ENCODE peak calls at places on chromosome 9, in nine cellular contexts. T is AG09319; D is suprapubic skin; X is activated CD8-positive, alpha-beta T cell treated with anti-CD3 and anti-CD28 coated beads for 36 hours; L is left ventricle myocardium inferior; A is OCI-LY7; F is dorsolateral prefrontal cortex; Y is lower leg skin; I is ovary. U is an unnamed sample.

GRCh38 chr9:84438391-84438790 is 97.8 kb upstream of the SLC28A3 start:
- DNase-seq in I (no peak), F (no peak), X (no peak), D (no peak), L (no peak), Y (no peak), A (no peak), T (no peak), U (no peak)

GRCh38 chr9:98333703-98334582 is 78.5 kb upstream of the TBC1D2 start:
- DNase-seq in F (no peak), X (no peak), L (no peak), Y (peak), A (no peak), I (no peak), D (no peak), T (peak), U (no peak)

GRCh38 chr9:114549677-114550330 is 37.8 kb upstream of the ATP6V1G1 start:
- DNase-seq in A (no peak), T (no peak), Y (no peak), X (no peak), L (no peak), D (no peak), I (no peak), F (no peak), U (no peak)

GRCh38 chr9:130471411-130472183 is 26.8 kb downstream of the ASS1 start:
- DNase-seq in D (no peak), F (no peak), A (no peak), Y (no peak), I (no peak), X (no peak), L (no peak), T (no peak), U (no peak)

GRCh38 chr9:96618209-96619108 is 1.2 kb downstream of the CDC14B start:
- DNase-seq in T (no peak), X (peak), F (peak), A (no peak), D (peak), I (peak), Y (peak), L (peak), U (peak)

GRCh38 chr9:23123048-23123632 is 676.5 kb downstream of the DMRTA1 start:
- DNase-seq in X (peak), T (no peak), Y (no peak), A (peak), D (no peak), F (peak), I (no peak), L (no peak), U (no peak)

GRCh38 chr9:126479515-126479914 is 134.2 kb upstream of the LMX1B start:
- DNase-seq in A (no peak), T (no peak), X (no peak), Y (no peak), F (no peak), I (no peak), L (no peak), D (no peak), U (no peak)

GRCh38 chr9:84838879-84839278 is 169.3 kb downstream of the NTRK2 start:
- DNase-seq in L (no peak), T (no peak), A (no peak), F (no peak), Y (no peak), D (no peak), I (no peak), X (no peak), U (no peak)

GRCh38 chr9:129363216-129363873 is 185.3 kb upstream of the IER5L start:
- DNase-seq in L (no peak), A (no peak), F (no peak), T (no peak), X (no peak), Y (no peak), D (peak), I (no peak), U (no peak)
- TF ChIP-seq CTCF in L (no peak), A (no peak), F (no peak), T (no peak), X (no peak), Y (no peak), D (no peak), I (no peak), U (no peak)

DNA sequence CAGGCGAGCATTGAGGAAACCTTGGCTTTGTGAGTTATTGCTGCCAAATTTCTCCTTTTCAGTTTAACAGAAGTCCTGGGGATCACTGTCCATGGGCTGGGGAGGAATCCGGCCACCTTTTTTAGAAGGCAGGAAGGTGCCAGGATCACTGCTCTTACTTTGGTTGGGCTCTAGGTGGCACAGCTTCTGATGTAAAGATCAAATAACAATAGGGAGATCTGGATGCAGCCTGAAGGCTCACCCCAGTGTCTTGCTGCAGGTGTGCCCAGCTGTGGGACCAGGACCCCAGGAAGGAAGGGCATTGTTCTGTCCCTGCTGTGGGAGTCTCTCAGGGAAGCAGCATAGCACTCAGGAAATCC is 69.5 kb downstream of the DAB2IP start:
- DNase-seq in L (no peak), A (peak), F (no peak), X (no peak), I (no peak), T (no peak), Y (no peak), D (no peak), U (no peak)
- TF ChIP-seq CTCF in L (no peak), A (peak), F (no peak), X (no peak), I (no peak), T (peak), Y (no peak), D (no peak), U (no peak)

GRCh38 chr9:6944093-6944551 is 186.3 kb downstream of the KDM4C start:
- DNase-seq in X (no peak), A (no peak), I (no peak), F (no peak), Y (no peak), L (no peak), D (no peak), T (no peak), U (no peak)
- TF ChIP-seq CTCF in X (no peak), A (peak), I (no peak), F (peak), Y (no peak), L (no peak), D (no peak), T (no peak), U (no peak)

GRCh38 chr9:108417726-108418125 is 438.1 kb downstream of the ACTL7B start:
- DNase-seq in Y (no peak), A (no peak), X (no peak), T (no peak), D (no peak), I (no peak), L (no peak), F (no peak), U (no peak)

GRCh38 chr9:108416321-108416720 is 439.5 kb downstream of the ACTL7B start:
- DNase-seq in D (no peak), X (no peak), F (no peak), L (no peak), T (no peak), Y (no peak), A (no peak), I (no peak), U (no peak)

GRCh38 chr9:108411632-108412031 is 444.2 kb downstream of the ACTL7B start:
- DNase-seq in D (no peak), L (no peak), Y (no peak), X (no peak), T (no peak), A (no peak), F (no peak), I (no peak), U (no peak)

GRCh38 chr9:108410161-108410560 is 445.6 kb downstream of the ACTL7B start:
- DNase-seq in F (no peak), T (no peak), L (no peak), A (no peak), X (no peak), Y (no peak), I (no peak), D (no peak), U (no peak)

GRCh38 chr9:108412755-108413154 is 443.0 kb downstream of the ACTL7B start:
- DNase-seq in Y (no peak), D (no peak), L (no peak), X (peak), I (no peak), A (peak), T (no peak), F (no peak), U (no peak)
- TF ChIP-seq CTCF in Y (no peak), D (no peak), L (no peak), X (no peak), I (no peak), A (peak), T (no peak), F (no peak), U (no peak)

U was measured in GM20000.